ENCODE peak calls at places on chromosomes 5 and 9, in four cellular contexts. O is dermis microvascular lymphatic vessel endothelial cell, P is neural crest cell, W is breast epithelium. R is an unnamed sample.
A peak's percentile ranks its signal among the peaks of the same experiment; 100 is the strongest.

GRCh38 chr5:55927861-55928655 is 66.7 kb downstream of the IL6ST start:
- DNase-seq in O (no peak), W (no peak), P (no peak), R (no peak)

GRCh38 chr5:41921874-41922273 is 3.2 kb upstream of the FBXO4 start:
- DNase-seq in W (no peak), O (no peak), P (no peak), R (peak; percentile 75)

GRCh38 chr9:111645806-111646205 is 14.7 kb downstream of the DNAJC25 start:
- DNase-seq in W (no peak), P (no peak), O (no peak), R (no peak)

GRCh38 chr9:14372437-14373318 is 58.7 kb upstream of the NFIB start:
- DNase-seq in O (peak; percentile 76), P (no peak), W (peak; percentile 58), R (peak; percentile 93)

GRCh38 chr9:105437704-105438103 is 10.1 kb upstream of the FSD1L start:
- DNase-seq in W (no peak), O (no peak), P (no peak), R (no peak)

GRCh38 chr5:160197341-160198147 is 31.8 kb upstream of the FABP6 start:
- DNase-seq in O (no peak), W (no peak), P (no peak), R (no peak)

GRCh38 chr9:2340046-2340760 is 281.4 kb upstream of the VLDLR start:
- DNase-seq in P (no peak), W (no peak), O (no peak), R (no peak)

GRCh38 chr9:77457916-77458592 is 190.1 kb downstream of the GNA14 start:
- DNase-seq in O (peak; percentile 41), W (peak; percentile 32), P (peak; percentile 62), R (no peak)

R was measured in pulmonary artery endothelial cell.